ENCODE peak calls at places on chromosomes 16 and 17, in six cellular contexts. Q is GM12878, E is K562, W is HepG2, U is endothelial cell of umbilical vein, T is A549. C is an unnamed sample.

GRCh38 chr17:77718669-77718961 is 239.9 kb upstream of the TNRC6C start:
- DNase-seq in W (no peak), E (no peak), Q (no peak), T (no peak), U (no peak), C (no peak)

GRCh38 chr17:75778861-75779249 is 5.8 kb upstream of the UNK start:
- DNase-seq in Q (no peak), T (peak), U (no peak), W (peak), E (no peak), C (no peak)

GRCh38 chr17:50183439-50184001 is 17.7 kb downstream of the SGCA start:
- DNase-seq in T (no peak), Q (no peak), U (no peak), E (no peak), W (no peak), C (peak)

GRCh38 chr17:29561541-29562517 is 5.0 kb downstream of the ABHD15 start:
- DNase-seq in U (no peak), W (no peak), E (no peak), T (no peak), Q (no peak), C (no peak)

GRCh38 chr17:79603771-79604170 is 7.1 kb downstream of the RBFOX3 start:
- DNase-seq in E (no peak), U (no peak), T (no peak), W (no peak), Q (no peak), C (no peak)

GRCh38 chr17:18017958-18018357 is 21.0 kb downstream of the ATPAF2 start:
- DNase-seq in W (peak), T (no peak), E (no peak), U (peak), Q (no peak), C (no peak)

GRCh38 chr17:21313320-21313719 is 28.8 kb downstream of the MAP2K3 start:
- DNase-seq in Q (no peak), W (no peak), U (no peak), T (no peak), E (no peak), C (no peak)

GRCh38 chr17:71516149-71516548 is 604.7 kb upstream of the SOX9 start:
- DNase-seq in Q (no peak), W (no peak), U (no peak), E (no peak), T (no peak), C (no peak)

GRCh38 chr17:16304832-16305231 is 48.4 kb downstream of the CENPV start:
- DNase-seq in U (peak), E (no peak), T (peak), W (peak), Q (no peak), C (peak)

GRCh38 chr17:79695293-79696158 is 35.2 kb upstream of the ENPP7 start:
- DNase-seq in T (no peak), E (no peak), Q (no peak), U (peak), W (no peak), C (no peak)

GRCh38 chr17:82674656-82675475 is 23.6 kb downstream of the RAB40B start:
- DNase-seq in Q (no peak), T (no peak), W (no peak), U (no peak), E (no peak), C (no peak)

GRCh38 chr17:21125862-21126261 is 902 bp upstream of the DHRS7B start:
- DNase-seq in E (no peak), T (no peak), Q (no peak), W (no peak), U (peak), C (peak)

GRCh38 chr16:63596716-63597115 is 1525.1 kb downstream of the CDH11 start:
- DNase-seq in U (no peak), E (no peak), T (no peak), Q (no peak), W (no peak), C (no peak)

GRCh38 chr17:70084476-70084875 is 9.5 kb downstream of the KCNJ16 start:
- DNase-seq in W (no peak), E (no peak), U (no peak), Q (no peak), T (no peak), C (no peak)

GRCh38 chr17:27985736-27986394 is 56.6 kb upstream of the NLK start:
- DNase-seq in U (peak), T (no peak), Q (no peak), W (no peak), E (no peak), C (no peak)
- H3K4me3 ChIP-seq in U (no peak), T (no peak), Q (peak), W (no peak), E (no peak), C (no peak)

GRCh38 chr16:29310852-29311314 is 95.6 kb downstream of the NPIPB11 start:
- DNase-seq in T (no peak), Q (no peak), E (no peak), W (peak), U (no peak), C (no peak)
- TF ChIP-seq CTCF in T (no peak), Q (no peak), E (no peak), W (peak), U (no peak), C (no peak)

GRCh38 chr17:2598166-2598565 is 4.7 kb downstream of the PAFAH1B1 start:
- DNase-seq in E (no peak), U (peak), Q (no peak), W (no peak), T (no peak), C (no peak)
- TF ChIP-seq MYC in E (no peak), U (no peak), Q (no peak), W (no peak), T (no peak), C (no peak)

DNA sequence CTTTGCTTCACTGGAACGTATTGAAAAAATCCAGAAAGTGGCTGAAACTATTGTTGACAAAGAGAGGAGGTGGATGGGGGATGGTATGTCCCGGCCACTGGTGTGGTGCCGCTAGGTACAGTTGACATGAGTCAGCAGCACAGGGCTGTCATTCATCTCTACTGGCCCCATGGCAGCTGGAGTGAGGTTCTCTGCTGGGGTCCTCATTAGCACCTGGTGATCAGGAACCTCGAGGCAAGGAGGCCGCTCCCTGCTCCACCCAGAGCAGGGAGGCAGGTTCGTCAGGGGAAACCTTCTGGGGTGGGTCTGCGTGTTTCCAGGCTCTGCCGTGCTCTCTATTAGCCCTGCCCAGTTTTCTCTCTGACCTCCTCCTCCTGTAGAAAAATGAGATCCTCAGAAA is 6.9 kb downstream of the NTN1 start:
- DNase-seq in W (no peak), U (no peak), E (no peak), Q (no peak), T (no peak), C (no peak)
- H3K4me3 ChIP-seq in W (no peak), U (no peak), E (no peak), Q (no peak), T (no peak), C (no peak)

GRCh38 chr17:67801626-67802175 is 23.6 kb upstream of the BPTF start:
- DNase-seq in W (peak), U (no peak), T (peak), Q (no peak), E (peak), C (no peak)
- TF ChIP-seq CTCF in W (peak), U (no peak), T (no peak), Q (peak), E (peak), C (peak)

DNA sequence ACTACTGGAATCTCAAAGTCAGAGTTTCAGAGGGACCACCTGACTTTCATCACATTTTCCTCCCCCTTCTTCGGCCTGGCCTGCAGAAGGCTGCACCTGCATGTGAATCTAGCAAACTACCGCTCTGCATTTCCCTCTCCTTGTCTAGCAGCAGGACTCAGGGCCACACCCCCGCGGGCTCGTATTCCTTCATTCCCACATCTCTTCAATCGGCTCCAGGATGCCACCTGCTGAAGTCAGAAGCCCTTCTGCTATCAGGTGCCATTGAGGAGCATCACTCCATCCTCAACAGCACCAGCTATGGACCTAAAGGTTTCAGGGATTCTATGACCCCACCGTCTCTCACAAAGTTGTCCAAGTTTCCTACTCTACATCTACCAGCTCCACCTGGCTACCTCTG is 169.5 kb downstream of the VPS53 start:
- DNase-seq in E (no peak), W (no peak), T (no peak), Q (no peak), U (no peak), C (no peak)
- TF ChIP-seq MYC in E (no peak), W (no peak), T (no peak), Q (no peak), U (no peak), C (no peak)

GRCh38 chr17:35541434-35541833 is 4.0 kb upstream of the SLFN12L start:
- DNase-seq in U (no peak), E (no peak), T (no peak), Q (no peak), W (no peak), C (no peak)
- H3K4me3 ChIP-seq in U (no peak), E (no peak), T (no peak), Q (peak), W (peak), C (peak)